ENCODE peak calls at places on chromosomes 3 and 15, in nine cellular contexts. Z, D, Q, X, A, R, E, N and C are unnamed samples.

GRCh38 chr3:126412841-126413692 is 18.4 kb downstream of the CFAP100 start:
- DNase-seq in Z (peak; percentile 42), D (no peak), Q (no peak), X (no peak), A (no peak), R (no peak), E (no peak), N (no peak), C (no peak)

GRCh38 chr3:172622916-172623700 is 87.8 kb downstream of the NCEH1 start:
- DNase-seq in Z (no peak), D (peak; percentile 51), Q (no peak), X (peak; percentile 86), A (peak; percentile 52), R (peak; percentile 75), E (no peak), N (peak; percentile 43), C (peak; percentile 39)

GRCh38 chr3:22431334-22431733 is 680.3 kb upstream of the ZNF385D start:
- DNase-seq in Z (no peak), D (no peak), Q (no peak), X (no peak), A (no peak), R (no peak), E (no peak), N (no peak), C (no peak)

GRCh38 chr3:25665646-25666136 is 984 bp upstream of the TOP2B start:
- DNase-seq in Z (no peak), D (no peak), Q (no peak), X (no peak), A (no peak), R (no peak), E (no peak), N (no peak), C (no peak)

GRCh38 chr15:43932036-43932435 is 105.2 kb downstream of the WDR76 start:
- DNase-seq in Z (no peak), D (no peak), Q (no peak), X (no peak), A (no peak), R (no peak), E (no peak), N (no peak), C (no peak)

GRCh38 chr15:55820043-55820442 is 77.1 kb upstream of the PRTG start:
- DNase-seq in Z (no peak), D (no peak), Q (no peak), X (no peak), A (no peak), R (no peak), E (no peak), N (no peak), C (no peak)

GRCh38 chr3:132605374-132605792 is 8.3 kb downstream of the ACKR4 start:
- DNase-seq in Z (no peak), D (no peak), Q (no peak), X (no peak), A (no peak), R (peak; percentile 58), E (no peak), N (no peak), C (no peak)

GRCh38 chr15:34252545-34252944 is 27.7 kb downstream of the EMC4 start:
- DNase-seq in Z (no peak), D (no peak), Q (no peak), X (no peak), A (no peak), R (no peak), E (no peak), N (no peak), C (no peak)

GRCh38 chr3:46965151-46965550 is 11.4 kb downstream of the CCDC12 start:
- DNase-seq in Z (no peak), D (no peak), Q (no peak), X (no peak), A (no peak), R (no peak), E (no peak), N (no peak), C (no peak)

GRCh38 chr3:126487151-126487771 is 11.6 kb upstream of the ZXDC start:
- DNase-seq in Z (no peak), D (peak; percentile 64), Q (peak; percentile 25), X (no peak), A (peak; percentile 69), R (peak; percentile 69), E (peak; percentile 71), N (no peak), C (no peak)

GRCh38 chr3:119579366-119580147 is at the start of gene ADPRH:
- DNase-seq in Z (peak; percentile 86), D (peak; percentile 87), Q (peak; percentile 89), X (peak; percentile 66), A (no peak), R (peak; percentile 73), E (peak; percentile 82), N (peak; percentile 43), C (peak; percentile 25)

GRCh38 chr3:53229171-53229570 is 26.7 kb downstream of the TKT start:
- DNase-seq in Z (peak; percentile 61), D (no peak), Q (no peak), X (no peak), A (no peak), R (no peak), E (no peak), N (peak; percentile 22), C (no peak)

GRCh38 chr3:46492890-46493547 is 4.8 kb upstream of the RTP3 start:
- DNase-seq in Z (no peak), D (no peak), Q (no peak), X (no peak), A (no peak), R (no peak), E (no peak), N (no peak), C (no peak)

GRCh38 chr15:96699871-96700401 is 369.4 kb downstream of the NR2F2 start:
- DNase-seq in Z (no peak), D (peak; percentile 69), Q (no peak), X (no peak), A (no peak), R (no peak), E (peak; percentile 85), N (no peak), C (no peak)

GRCh38 chr3:125150525-125151436 is 61.8 kb downstream of the SLC12A8 start:
- DNase-seq in Z (no peak), D (peak; percentile 38), Q (no peak), X (peak; percentile 83), A (peak; percentile 78), R (peak; percentile 62), E (peak; percentile 66), N (peak; percentile 52), C (peak; percentile 41)

GRCh38 chr15:97350813-97351212 is 609.7 kb upstream of the ARRDC4 start:
- DNase-seq in Z (no peak), D (peak; percentile 3), Q (no peak), X (no peak), A (no peak), R (no peak), E (no peak), N (no peak), C (no peak)

GRCh38 chr15:62896380-62896866 is 146.1 kb upstream of the TPM1 start:
- DNase-seq in Z (no peak), D (no peak), Q (no peak), X (no peak), A (peak; percentile 71), R (peak; percentile 76), E (no peak), N (no peak), C (no peak)

GRCh38 chr15:48084759-48085420 is 35.9 kb upstream of the SLC24A5 start:
- DNase-seq in Z (no peak), D (peak; percentile 68), Q (no peak), X (peak; percentile 34), A (peak; percentile 29), R (peak; percentile 54), E (peak; percentile 27), N (peak; percentile 70), C (no peak)

GRCh38 chr3:43794776-43795175 is 104.0 kb downstream of the ABHD5 start:
- DNase-seq in Z (no peak), D (no peak), Q (no peak), X (no peak), A (no peak), R (peak; percentile 72), E (no peak), N (no peak), C (no peak)

GRCh38 chr15:78838480-78838879 is 27.2 kb upstream of the ADAMTS7 start:
- DNase-seq in Z (peak; percentile 76), D (no peak), Q (no peak), X (no peak), A (no peak), R (no peak), E (no peak), N (no peak), C (no peak)

GRCh38 chr3:194075088-194075615 is 60.8 kb upstream of the HES1 start:
- DNase-seq in Z (no peak), D (no peak), Q (no peak), X (peak; percentile 29), A (no peak), R (no peak), E (no peak), N (no peak), C (no peak)

GRCh38 chr15:89085289-89085906 is 2.9 kb upstream of the ABHD2 start:
- DNase-seq in Z (no peak), D (no peak), Q (no peak), X (no peak), A (no peak), R (no peak), E (no peak), N (no peak), C (no peak)

GRCh38 chr15:67406257-67406861 is 114.6 kb upstream of the C15orf61 start:
- DNase-seq in Z (no peak), D (no peak), Q (no peak), X (no peak), A (no peak), R (peak; percentile 20), E (no peak), N (no peak), C (no peak)

GRCh38 chr3:86969500-86970189 is 21.3 kb downstream of the VGLL3 start:
- DNase-seq in Z (no peak), D (peak; percentile 54), Q (no peak), X (peak; percentile 28), A (peak; percentile 60), R (peak; percentile 87), E (peak; percentile 72), N (peak; percentile 51), C (no peak)

GRCh38 chr3:7999363-7999762 is 502.3 kb upstream of the LMCD1 start:
- DNase-seq in Z (no peak), D (peak; percentile 80), Q (no peak), X (no peak), A (no peak), R (no peak), E (peak; percentile 88), N (no peak), C (no peak)